ENCODE peak calls at places on chromosome 21, in four cellular contexts. K is H1, X is A549, B is K562. M is an unnamed sample.

GRCh38 chr21:25342811-25343210 is 264.5 kb downstream of the MRPL39 start:
- DNase-seq in X (no peak), K (no peak), B (no peak), M (no peak)

GRCh38 chr21:38834725-38835124 is 29.0 kb downstream of the ETS2 start:
- DNase-seq in K (no peak), B (no peak), X (no peak), M (peak; percentile 77)

GRCh38 chr21:42401164-42401563 is 2.5 kb upstream of the UBASH3A start:
- DNase-seq in K (no peak), X (no peak), B (no peak), M (no peak)

GRCh38 chr21:41497008-41497407 is 10.9 kb downstream of the TMPRSS2 start:
- DNase-seq in X (no peak), B (no peak), K (no peak), M (peak; percentile 76)

GRCh38 chr21:41168391-41169257 is 664 bp downstream of the BACE2 start:
- DNase-seq in K (no peak), X (peak; percentile 29), B (no peak), M (no peak)

GRCh38 chr21:23936991-23937390 is 1670.3 kb downstream of the MRPL39 start:
- DNase-seq in K (no peak), B (no peak), X (no peak), M (no peak)

GRCh38 chr21:23438081-23438480 is 2169.2 kb downstream of the MRPL39 start:
- DNase-seq in K (no peak), B (no peak), X (no peak), M (no peak)

GRCh38 chr21:15221799-15222386 is 157.1 kb upstream of the NRIP1 start:
- DNase-seq in B (no peak), K (peak; percentile 77), X (peak; percentile 92), M (peak; percentile 92)

GRCh38 chr21:38471766-38472165 is 26.5 kb downstream of the ERG start:
- DNase-seq in B (no peak), K (no peak), X (no peak), M (no peak)

GRCh38 chr21:40504825-40505224 is 342.1 kb downstream of the DSCAM start:
- DNase-seq in K (no peak), B (no peak), X (no peak), M (no peak)

GRCh38 chr21:31293986-31294385 is 50.1 kb downstream of the TIAM1 start:
- DNase-seq in K (no peak), X (peak; percentile 13), B (no peak), M (no peak)

DNA sequence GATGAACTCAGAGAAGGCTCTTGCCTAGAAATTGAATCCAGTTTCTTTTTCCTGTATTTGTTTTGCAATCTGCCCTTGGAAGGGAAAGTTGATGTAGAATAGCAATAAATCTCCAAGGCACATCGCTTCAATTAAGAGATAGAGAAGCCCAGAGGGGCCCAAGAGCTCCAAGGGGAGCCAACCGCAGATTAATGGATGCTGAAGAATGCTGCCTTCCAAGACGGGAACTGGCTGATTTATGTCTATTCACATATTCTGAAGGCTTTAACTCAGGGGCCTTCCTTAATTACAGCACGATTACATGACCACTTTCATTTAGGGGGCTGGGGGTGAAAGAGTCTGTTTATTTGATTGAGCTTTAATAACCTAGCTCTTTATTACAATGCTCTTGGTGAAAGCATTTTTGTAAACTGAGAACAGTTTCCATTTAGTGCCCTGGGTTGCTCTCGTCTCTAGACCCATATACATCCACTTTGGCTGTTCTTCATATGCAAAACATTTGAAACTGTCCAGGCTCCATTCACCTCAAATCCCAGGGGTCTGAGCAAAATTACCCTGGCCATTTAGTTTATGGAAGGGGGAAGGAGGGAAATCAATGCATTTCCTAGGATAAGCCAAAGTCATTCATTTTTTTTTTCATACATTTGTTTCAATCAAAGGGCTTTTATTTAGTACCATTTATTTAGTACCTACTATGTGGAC is 87.4 kb upstream of the CLDN14 start:
- DNase-seq in B (no peak), X (no peak), K (no peak), M (no peak)
- TF ChIP-seq RAD21 in B (no peak), X (no peak), K (no peak), M (no peak)

GRCh38 chr21:34074283-34075098 is 1.1 kb downstream of the MRPS6 start:
- DNase-seq in K (no peak), X (no peak), B (no peak), M (no peak)
- TF ChIP-seq RNF2 in K (no peak), X (no peak), B (no peak), M (no peak)

DNA sequence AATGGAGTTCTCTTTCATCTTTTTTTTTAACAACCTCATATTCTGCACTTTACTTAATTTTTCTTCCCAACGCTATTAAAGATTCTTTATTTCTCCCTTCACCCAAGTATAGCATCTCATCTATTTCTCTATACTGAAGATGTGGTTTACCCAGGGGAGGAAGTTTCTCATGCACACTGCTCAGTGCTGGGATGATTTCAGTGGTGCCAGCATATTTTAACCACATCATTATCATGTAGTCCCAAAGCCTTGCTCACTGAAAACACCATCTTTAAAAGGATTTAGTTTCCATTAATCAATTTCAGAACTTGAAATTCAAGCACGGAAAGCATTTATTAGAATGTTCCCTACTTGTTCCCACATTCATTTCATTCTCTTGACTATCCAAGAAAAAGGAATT is 725.7 kb downstream of the USP25 start:
- DNase-seq in K (no peak), X (no peak), B (no peak), M (no peak)
- TF ChIP-seq RAD21 in K (no peak), X (no peak), B (no peak), M (no peak)

DNA sequence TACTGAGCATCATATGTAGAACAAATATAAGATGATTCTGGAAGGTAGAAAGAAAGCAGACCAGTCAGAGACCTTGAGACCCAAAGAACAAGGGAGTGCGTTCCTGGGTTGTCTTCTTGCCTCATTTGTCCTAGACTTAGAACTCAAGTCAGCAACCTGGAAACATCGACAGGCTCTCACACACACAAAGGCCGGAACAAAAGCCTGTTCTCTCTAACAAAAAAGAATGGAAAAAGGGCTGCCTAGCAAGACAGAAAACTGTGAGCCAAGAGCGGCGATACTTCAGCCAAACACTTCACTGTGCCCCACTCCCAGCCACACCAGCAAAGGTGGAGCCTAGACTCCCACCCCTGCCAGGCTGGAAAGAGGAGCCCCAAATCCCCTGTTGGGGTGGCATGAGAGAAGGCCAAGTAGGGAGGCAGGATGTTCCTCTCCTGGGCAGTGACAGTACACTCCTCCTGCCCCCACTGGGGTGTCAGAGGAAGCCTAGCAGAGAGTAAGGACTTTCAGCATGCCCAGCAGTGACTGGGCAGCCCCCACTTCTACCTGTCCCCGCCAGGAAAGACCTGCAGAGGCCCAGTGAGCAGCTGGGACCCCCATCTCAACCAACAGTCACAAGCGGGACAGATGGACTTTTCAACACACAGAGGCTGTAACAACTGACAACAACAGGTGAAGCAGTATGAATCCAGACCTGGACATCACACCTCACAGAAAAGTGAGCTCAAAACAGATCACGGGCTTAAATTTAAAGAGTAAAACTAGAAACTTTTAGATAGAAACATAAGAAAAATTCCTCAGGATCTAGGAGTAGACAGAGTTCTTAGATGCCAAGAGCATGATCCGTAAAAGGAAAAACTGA is 33.0 kb downstream of the MRAP start:
- DNase-seq in X (no peak), B (no peak), K (no peak), M (peak; percentile 10)
- TF ChIP-seq RNF2 in X (no peak), B (no peak), K (no peak), M (no peak)

GRCh38 chr21:45417256-45417950 is 12.4 kb downstream of the COL18A1 start:
- DNase-seq in X (no peak), K (no peak), B (no peak), M (no peak)

GRCh38 chr21:45417951-45418300 is 13.0 kb downstream of the COL18A1 start:
- DNase-seq in K (no peak), B (no peak), X (no peak), M (no peak)

GRCh38 chr21:45420061-45420521 is 15.1 kb downstream of the COL18A1 start:
- DNase-seq in K (no peak), X (no peak), B (no peak), M (no peak)

GRCh38 chr21:45419162-45419561 is 14.2 kb downstream of the COL18A1 start:
- DNase-seq in X (no peak), K (no peak), B (no peak), M (no peak)

DNA sequence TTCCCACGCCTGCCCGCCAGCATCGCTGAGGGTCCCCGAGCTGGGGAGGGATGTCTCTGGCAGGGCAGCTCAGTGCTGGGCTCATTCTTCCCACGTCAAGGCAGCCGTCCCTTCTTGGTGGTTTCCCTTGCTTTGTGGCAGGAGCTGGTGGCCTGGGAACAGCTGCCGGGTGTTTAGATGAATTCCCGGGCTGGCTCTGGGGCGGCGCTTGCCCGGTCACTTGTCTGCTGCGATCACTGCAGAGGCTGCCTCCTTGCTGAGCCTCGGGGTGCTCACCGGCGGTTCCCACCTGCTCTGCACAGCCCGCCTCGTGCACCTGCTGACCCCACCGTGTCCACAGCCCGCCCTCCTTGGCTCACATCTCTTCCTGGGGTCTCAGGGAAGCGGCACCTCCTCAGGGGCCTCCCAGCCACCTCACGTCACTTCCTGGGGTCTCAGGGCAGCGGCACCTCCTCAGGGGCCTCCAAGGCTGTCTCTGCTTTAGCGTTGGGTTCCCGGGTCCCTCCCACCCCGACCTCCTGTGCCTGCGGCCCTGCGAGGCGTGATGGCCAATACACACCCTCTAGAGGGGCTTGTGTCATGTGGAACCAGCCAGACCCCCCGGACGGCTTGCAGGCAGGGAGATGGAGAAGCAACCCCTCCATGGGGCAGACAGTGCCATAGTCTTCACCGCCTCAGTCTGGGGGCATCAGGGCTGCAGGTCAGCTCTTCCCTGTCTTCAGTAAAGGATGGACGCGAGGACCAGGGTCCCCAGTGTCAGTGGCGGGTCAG is 13.5 kb downstream of the COL18A1 start:
- DNase-seq in X (no peak), B (no peak), K (no peak), M (no peak)
- TF ChIP-seq RAD21 in X (no peak), B (no peak), K (no peak), M (no peak)

GRCh38 chr21:21612446-21612845 is 614.2 kb downstream of the NCAM2 start:
- DNase-seq in B (no peak), K (peak; percentile 36), X (no peak), M (no peak)
- TF ChIP-seq RNF2 in B (no peak), K (no peak), X (no peak), M (no peak)

GRCh38 chr21:32474179-32475059 is 61.9 kb downstream of the EVA1C start:
- DNase-seq in X (no peak), K (no peak), B (no peak), M (no peak)
- TF ChIP-seq RAD21 in X (no peak), K (no peak), B (no peak), M (no peak)

GRCh38 chr21:18041012-18041411 is 203.6 kb upstream of the CHODL start:
- DNase-seq in X (peak; percentile 0), B (no peak), K (no peak), M (peak; percentile 45)
- TF ChIP-seq RNF2 in X (no peak), B (no peak), K (no peak), M (no peak)

DNA sequence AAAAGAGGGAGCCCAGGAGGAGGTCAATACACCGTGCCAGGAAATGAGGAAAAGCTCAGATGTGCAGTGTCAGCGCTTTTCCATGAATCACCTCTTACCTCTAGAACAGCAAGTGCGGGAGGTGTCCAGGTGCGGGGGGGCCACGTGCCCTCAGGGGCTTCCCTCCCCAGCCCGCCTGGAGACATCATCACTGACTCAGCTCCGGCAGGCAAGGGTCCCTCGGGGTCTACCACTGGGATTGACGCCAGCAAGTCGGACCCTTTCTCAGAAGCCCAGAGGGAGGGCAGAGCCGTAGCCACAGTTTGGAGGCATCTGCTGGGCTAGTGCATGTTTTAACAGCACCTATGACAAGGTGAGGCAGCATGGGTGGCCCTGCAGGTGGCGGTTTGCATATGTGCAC is 67.4 kb upstream of the TRAPPC10 start:
- DNase-seq in X (no peak), B (no peak), K (no peak), M (no peak)
- TF ChIP-seq RAD21 in X (no peak), B (no peak), K (no peak), M (no peak)